ENCODE peak calls at places on chromosomes 2 and 18, in five cellular contexts. One of them, this sample, is unnamed.

GRCh38 chr18:54529444-54529843 is 61.6 kb upstream of the DYNAP start:
- DNase-seq in body of pancreas: no peak
- DNase-seq in MM.1S: no peak
- DNase-seq in right cardiac atrium: no peak
- DNase-seq in PC-9: no peak
- DNase-seq in this sample: no peak

GRCh38 chr2:238865744-238866355 is 18.0 kb downstream of the TWIST2 start:
- DNase-seq in body of pancreas: no peak
- DNase-seq in MM.1S: no peak
- DNase-seq in right cardiac atrium: no peak
- DNase-seq in PC-9: no peak
- DNase-seq in this sample: no peak

GRCh38 chr2:167249197-167249596 is 360.9 kb downstream of the XIRP2 start:
- DNase-seq in body of pancreas: no peak
- DNase-seq in MM.1S: no peak
- DNase-seq in right cardiac atrium: no peak
- DNase-seq in PC-9: no peak
- DNase-seq in this sample: no peak

GRCh38 chr18:48938827-48939367 is 11.9 kb downstream of the SMAD7 start:
- DNase-seq in body of pancreas: no peak
- DNase-seq in MM.1S: no peak
- DNase-seq in right cardiac atrium: no peak
- DNase-seq in PC-9: no peak
- DNase-seq in this sample: no peak

GRCh38 chr18:13437801-13438506 is 219.4 kb downstream of the LDLRAD4 start:
- DNase-seq in body of pancreas: no peak
- DNase-seq in MM.1S: peak; percentile 69
- DNase-seq in right cardiac atrium: no peak
- DNase-seq in PC-9: no peak
- DNase-seq in this sample: no peak

GRCh38 chr2:200054681-200055468 is 99.5 kb downstream of the MAIP1 start:
- DNase-seq in body of pancreas: no peak
- DNase-seq in MM.1S: no peak
- DNase-seq in right cardiac atrium: no peak
- DNase-seq in PC-9: no peak
- DNase-seq in this sample: no peak

GRCh38 chr2:55460562-55460961 is 40.9 kb upstream of the CCDC88A start:
- DNase-seq in body of pancreas: no peak
- DNase-seq in MM.1S: peak; percentile 72
- DNase-seq in right cardiac atrium: no peak
- DNase-seq in PC-9: no peak
- DNase-seq in this sample: no peak

GRCh38 chr18:12005542-12006487 is 24.5 kb downstream of the IMPA2 start:
- DNase-seq in body of pancreas: no peak
- DNase-seq in MM.1S: no peak
- DNase-seq in right cardiac atrium: no peak
- DNase-seq in PC-9: no peak
- DNase-seq in this sample: no peak

GRCh38 chr2:104755026-104755856 is 98.7 kb upstream of the POU3F3 start:
- DNase-seq in body of pancreas: peak; percentile 13
- DNase-seq in MM.1S: no peak
- DNase-seq in right cardiac atrium: peak; percentile 22
- DNase-seq in PC-9: no peak
- DNase-seq in this sample: no peak

GRCh38 chr2:237922641-237923361 is 44.0 kb upstream of the UBE2F start:
- DNase-seq in body of pancreas: peak; percentile 63
- DNase-seq in MM.1S: no peak
- DNase-seq in right cardiac atrium: no peak
- DNase-seq in PC-9: peak; percentile 55
- DNase-seq in this sample: no peak

DNA sequence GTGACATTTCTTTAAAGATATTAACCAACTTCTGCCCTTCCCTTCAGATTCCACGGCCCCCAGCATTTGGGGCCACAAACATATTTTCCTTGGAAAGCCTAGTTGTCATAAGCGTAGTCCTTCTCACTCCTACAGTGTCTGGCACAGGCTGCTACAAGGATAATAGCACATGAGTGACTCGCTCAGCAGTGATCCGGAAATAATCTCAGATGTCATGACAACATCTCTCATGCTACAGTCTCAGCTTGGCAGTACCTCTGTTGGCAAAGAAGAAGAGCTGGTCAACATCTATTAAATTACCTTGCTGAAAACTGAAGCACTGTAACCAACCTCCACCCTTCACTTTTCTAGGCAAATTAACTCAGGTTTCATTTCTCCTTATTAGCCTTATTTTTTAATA is 351.7 kb downstream of the RAD51AP2 start:
- DNase-seq in body of pancreas: peak; percentile 17
- DNase-seq in MM.1S: no peak
- DNase-seq in right cardiac atrium: no peak
- DNase-seq in PC-9: peak; percentile 70
- DNase-seq in this sample: no peak
- H3K4me3 ChIP-seq in body of pancreas: no peak overlapping the region
- H3K4me3 ChIP-seq in MM.1S: no peak overlapping the region
- H3K4me3 ChIP-seq in right cardiac atrium: no peak overlapping the region
- H3K4me3 ChIP-seq in PC-9: no peak overlapping the region
- H3K4me3 ChIP-seq in this sample: no peak overlapping the region

GRCh38 chr2:22970284-22970975 is 414.5 kb upstream of the KLHL29 start:
- DNase-seq in body of pancreas: no peak
- DNase-seq in MM.1S: no peak
- DNase-seq in right cardiac atrium: no peak
- DNase-seq in PC-9: no peak
- DNase-seq in this sample: no peak
- H3K27ac ChIP-seq in body of pancreas: no peak overlapping the region
- H3K27ac ChIP-seq in MM.1S: no peak overlapping the region
- H3K27ac ChIP-seq in right cardiac atrium: no peak overlapping the region
- H3K27ac ChIP-seq in PC-9: no peak overlapping the region
- H3K27ac ChIP-seq in this sample: no peak overlapping the region

GRCh38 chr2:204538179-204539009 is 6.9 kb upstream of the PARD3B start:
- DNase-seq in body of pancreas: no peak
- DNase-seq in MM.1S: no peak
- DNase-seq in right cardiac atrium: peak; percentile 47
- DNase-seq in PC-9: no peak
- DNase-seq in this sample: no peak
- H3K4me3 ChIP-seq in body of pancreas: no peak overlapping the region
- H3K4me3 ChIP-seq in MM.1S: no peak overlapping the region
- H3K4me3 ChIP-seq in right cardiac atrium: no peak overlapping the region
- H3K4me3 ChIP-seq in PC-9: no peak overlapping the region
- H3K4me3 ChIP-seq in this sample: no peak overlapping the region

DNA sequence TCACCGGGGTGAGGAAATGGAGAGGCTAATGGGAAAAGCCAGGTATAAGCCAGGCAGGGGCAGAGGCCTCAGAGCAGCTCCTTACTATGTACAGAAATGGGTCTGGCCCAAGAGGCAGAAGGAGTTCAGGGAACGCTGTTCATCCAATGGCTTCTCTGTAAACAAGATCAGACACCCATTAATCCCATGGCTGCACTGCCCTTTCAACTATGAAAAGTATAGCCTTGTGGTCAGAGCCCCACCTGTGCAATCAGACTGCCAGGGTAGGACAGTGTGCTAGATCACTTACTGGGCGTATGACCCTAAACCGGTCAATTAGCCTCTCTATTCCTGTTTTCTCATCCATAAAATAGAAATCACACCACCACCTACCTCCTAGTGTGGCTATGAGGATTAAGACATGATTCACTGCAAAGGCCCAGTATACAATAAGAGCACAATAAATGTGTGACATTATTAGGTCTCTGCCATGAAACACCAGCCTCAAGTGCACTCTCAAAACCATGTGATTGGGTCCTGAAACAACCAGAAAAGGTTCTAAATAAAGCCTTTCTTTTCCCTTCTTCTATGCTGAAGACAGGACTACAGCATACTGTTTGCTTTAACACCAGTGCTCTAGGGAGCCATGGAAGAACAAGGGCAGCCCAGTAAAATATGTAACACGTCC is 4.4 kb downstream of the ANKRD44 start:
- DNase-seq in body of pancreas: no peak
- DNase-seq in MM.1S: no peak
- DNase-seq in right cardiac atrium: no peak
- DNase-seq in PC-9: no peak
- DNase-seq in this sample: no peak
- H3K27ac ChIP-seq in body of pancreas: peak overlapping the region; percentile 62
- H3K27ac ChIP-seq in MM.1S: peak overlapping the region; percentile 72
- H3K27ac ChIP-seq in right cardiac atrium: peak overlapping the region; percentile 32
- H3K27ac ChIP-seq in PC-9: no peak overlapping the region
- H3K27ac ChIP-seq in this sample: peak overlapping the region; percentile 68

DNA sequence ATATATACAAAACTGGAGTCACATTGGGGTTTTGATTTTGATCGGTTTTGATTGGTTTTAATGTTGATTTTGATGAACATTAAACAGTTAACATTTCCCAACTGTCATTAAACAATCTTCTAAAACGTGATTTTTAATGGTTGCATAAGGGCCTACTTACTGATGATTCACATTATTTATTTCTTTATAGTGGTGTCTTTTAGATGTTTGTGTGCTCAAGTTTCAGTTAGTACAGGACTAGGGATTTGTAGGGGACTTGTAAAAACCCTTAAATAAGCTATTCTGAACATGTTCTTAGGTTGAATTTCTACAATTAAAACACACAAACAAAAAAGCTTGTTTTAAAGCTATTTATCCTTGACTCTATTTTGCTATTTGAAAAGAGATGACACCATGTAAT is 61.6 kb downstream of the TTC21B start:
- DNase-seq in body of pancreas: no peak
- DNase-seq in MM.1S: no peak
- DNase-seq in right cardiac atrium: no peak
- DNase-seq in PC-9: no peak
- DNase-seq in this sample: no peak
- H3K4me3 ChIP-seq in body of pancreas: no peak overlapping the region
- H3K4me3 ChIP-seq in MM.1S: no peak overlapping the region
- H3K4me3 ChIP-seq in right cardiac atrium: no peak overlapping the region
- H3K4me3 ChIP-seq in PC-9: no peak overlapping the region
- H3K4me3 ChIP-seq in this sample: no peak overlapping the region

GRCh38 chr18:56315363-56315762 is 323.0 kb downstream of the TXNL1 start:
- DNase-seq in body of pancreas: no peak
- DNase-seq in MM.1S: no peak
- DNase-seq in right cardiac atrium: no peak
- DNase-seq in PC-9: no peak
- DNase-seq in this sample: no peak
- H3K27ac ChIP-seq in body of pancreas: no peak overlapping the region
- H3K27ac ChIP-seq in MM.1S: no peak overlapping the region
- H3K27ac ChIP-seq in right cardiac atrium: no peak overlapping the region
- H3K27ac ChIP-seq in PC-9: no peak overlapping the region
- H3K27ac ChIP-seq in this sample: no peak overlapping the region

DNA sequence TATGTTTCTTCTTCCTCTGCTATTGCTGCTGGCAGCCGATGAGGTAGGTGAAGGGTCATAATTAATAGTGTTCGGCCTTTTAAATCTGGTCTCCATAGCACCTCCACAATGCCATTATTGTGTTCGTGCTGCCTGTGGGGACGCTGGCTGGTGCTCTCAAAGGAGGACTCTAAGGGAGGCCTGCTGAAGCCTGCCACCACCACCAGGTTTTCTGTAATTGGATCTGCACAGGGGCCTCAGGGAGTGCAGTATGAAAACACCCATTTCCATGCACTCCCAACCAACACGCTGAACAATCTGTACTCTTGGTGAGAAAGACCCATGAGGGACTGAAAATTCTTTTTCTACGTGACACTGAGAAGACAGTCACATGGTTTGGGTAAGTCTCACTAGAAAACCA is 17.6 kb upstream of the CLIP4 start:
- DNase-seq in body of pancreas: no peak
- DNase-seq in MM.1S: no peak
- DNase-seq in right cardiac atrium: no peak
- DNase-seq in PC-9: no peak
- DNase-seq in this sample: no peak
- H3K4me3 ChIP-seq in body of pancreas: no peak overlapping the region
- H3K4me3 ChIP-seq in MM.1S: no peak overlapping the region
- H3K4me3 ChIP-seq in right cardiac atrium: no peak overlapping the region
- H3K4me3 ChIP-seq in PC-9: no peak overlapping the region
- H3K4me3 ChIP-seq in this sample: no peak overlapping the region

GRCh38 chr2:45822272-45822630 is 170.8 kb downstream of the PRKCE start:
- DNase-seq in body of pancreas: peak; percentile 45
- DNase-seq in MM.1S: no peak
- DNase-seq in right cardiac atrium: no peak
- DNase-seq in PC-9: no peak
- DNase-seq in this sample: no peak
- H3K27ac ChIP-seq in body of pancreas: peak overlapping the region; percentile 87
- H3K27ac ChIP-seq in MM.1S: no peak overlapping the region
- H3K27ac ChIP-seq in right cardiac atrium: peak overlapping the region; percentile 44
- H3K27ac ChIP-seq in PC-9: peak overlapping the region; percentile 52
- H3K27ac ChIP-seq in this sample: peak overlapping the region; percentile 76

This sample was measured in left ventricle myocardium inferior.